ENCODE peak calls at places on chromosomes 12 and 14, in four cellular contexts. One of them, this sample, is unnamed. For H3K9me3, the result is how much of the 10 kb centered on the place peaks cover.

GRCh38 chr12:52655720-52656124 is 3.7 kb upstream of the KRT2 start:
- DNase-seq in uterus: no peak
- DNase-seq in cardiac muscle cell: no peak
- DNase-seq in heart right ventricle: no peak
- DNase-seq in this sample: peak

GRCh38 chr14:33855672-33856071 is 95.2 kb downstream of the EGLN3 start:
- DNase-seq in heart right ventricle: no peak
- DNase-seq in cardiac muscle cell: no peak
- DNase-seq in uterus: no peak
- DNase-seq in this sample: no peak

GRCh38 chr12:51197736-51198567 is 19.9 kb downstream of the POU6F1 start:
- DNase-seq in cardiac muscle cell: no peak
- DNase-seq in heart right ventricle: no peak
- DNase-seq in uterus: no peak
- DNase-seq in this sample: no peak

GRCh38 chr14:60175255-60175902 is 10.2 kb upstream of the DHRS7 start:
- DNase-seq in cardiac muscle cell: no peak
- DNase-seq in heart right ventricle: no peak
- DNase-seq in uterus: no peak
- DNase-seq in this sample: no peak

GRCh38 chr12:90274407-90274806 is 565.8 kb upstream of the ATP2B1 start:
- DNase-seq in heart right ventricle: no peak
- DNase-seq in uterus: no peak
- DNase-seq in cardiac muscle cell: no peak
- DNase-seq in this sample: no peak

GRCh38 chr14:33689680-33690079 is 261.2 kb downstream of the EGLN3 start:
- DNase-seq in cardiac muscle cell: no peak
- DNase-seq in uterus: no peak
- DNase-seq in heart right ventricle: no peak
- DNase-seq in this sample: no peak

GRCh38 chr12:103840399-103840880 is 594 bp downstream of the NT5DC3 start:
- DNase-seq in uterus: peak
- DNase-seq in cardiac muscle cell: peak
- DNase-seq in heart right ventricle: peak
- DNase-seq in this sample: peak

GRCh38 chr12:3215410-3215975 is 138.3 kb downstream of the TSPAN9 start:
- DNase-seq in cardiac muscle cell: no peak
- DNase-seq in heart right ventricle: no peak
- DNase-seq in uterus: no peak
- DNase-seq in this sample: no peak

GRCh38 chr12:132954471-132955048 is 1.5 kb downstream of the ZNF605 start:
- DNase-seq in cardiac muscle cell: no peak
- DNase-seq in uterus: no peak
- DNase-seq in heart right ventricle: no peak
- DNase-seq in this sample: no peak

GRCh38 chr12:61808856-61809255 is 451.3 kb upstream of the USP15 start:
- DNase-seq in heart right ventricle: no peak
- DNase-seq in cardiac muscle cell: no peak
- DNase-seq in uterus: no peak
- DNase-seq in this sample: no peak

GRCh38 chr12:105440037-105440664 is 109.7 kb downstream of the C12orf75 start:
- DNase-seq in heart right ventricle: no peak
- DNase-seq in uterus: no peak
- DNase-seq in cardiac muscle cell: no peak
- DNase-seq in this sample: no peak

GRCh38 chr14:55581011-55581806 is 1.2 kb downstream of the KTN1 start:
- DNase-seq in cardiac muscle cell: peak
- DNase-seq in uterus: peak
- DNase-seq in heart right ventricle: peak
- DNase-seq in this sample: peak

GRCh38 chr14:102500190-102500661 is 9.3 kb downstream of the ANKRD9 start:
- DNase-seq in uterus: peak
- DNase-seq in heart right ventricle: peak
- DNase-seq in cardiac muscle cell: peak
- DNase-seq in this sample: no peak

GRCh38 chr14:100629696-100630095 is 42.5 kb upstream of the BEGAIN start:
- DNase-seq in cardiac muscle cell: no peak
- DNase-seq in heart right ventricle: no peak
- DNase-seq in uterus: no peak
- DNase-seq in this sample: no peak

GRCh38 chr14:34628681-34629135 is 1.2 kb downstream of the SNX6 start:
- DNase-seq in heart right ventricle: no peak
- DNase-seq in cardiac muscle cell: peak
- DNase-seq in uterus: no peak
- DNase-seq in this sample: no peak

GRCh38 chr12:34403706-34404376 is 381.5 kb downstream of the ALG10 start:
- DNase-seq in cardiac muscle cell: no peak
- DNase-seq in uterus: peak
- DNase-seq in heart right ventricle: no peak
- DNase-seq in this sample: peak

GRCh38 chr12:84605988-84606387 is 306.6 kb downstream of the SLC6A15 start:
- DNase-seq in heart right ventricle: no peak
- DNase-seq in uterus: no peak
- DNase-seq in cardiac muscle cell: no peak
- DNase-seq in this sample: no peak

GRCh38 chr12:4472045-4472444 is 26.4 kb upstream of the FGF6 start:
- DNase-seq in uterus: no peak
- DNase-seq in cardiac muscle cell: no peak
- DNase-seq in heart right ventricle: no peak
- DNase-seq in this sample: no peak

GRCh38 chr14:105605501-105606304 is 79.3 kb downstream of the TMEM121 start:
- DNase-seq in heart right ventricle: no peak
- DNase-seq in cardiac muscle cell: no peak
- DNase-seq in uterus: no peak
- DNase-seq in this sample: no peak

GRCh38 chr12:122021822-122022392 is at the start of gene BCL7A:
- DNase-seq in uterus: peak
- DNase-seq in heart right ventricle: peak
- DNase-seq in cardiac muscle cell: peak
- DNase-seq in this sample: peak

GRCh38 chr12:118463677-118464076 is 87.3 kb downstream of the SUDS3 start:
- DNase-seq in heart right ventricle: no peak
- DNase-seq in uterus: no peak
- DNase-seq in cardiac muscle cell: no peak
- DNase-seq in this sample: no peak

GRCh38 chr14:65286443-65286842 is 126.1 kb upstream of the FUT8 start:
- DNase-seq in uterus: no peak
- DNase-seq in heart right ventricle: no peak
- DNase-seq in cardiac muscle cell: peak
- DNase-seq in this sample: peak

GRCh38 chr12:10891937-10892336 is 7.9 kb upstream of the PRH1 start:
- DNase-seq in uterus: no peak
- DNase-seq in heart right ventricle: no peak
- DNase-seq in cardiac muscle cell: no peak
- DNase-seq in this sample: no peak

GRCh38 chr12:123712780-123713319 is 697 bp downstream of the ATP6V0A2 start:
- DNase-seq in cardiac muscle cell: peak
- DNase-seq in heart right ventricle: no peak
- DNase-seq in uterus: no peak
- DNase-seq in this sample: no peak

GRCh38 chr12:63944586-63945228 is 100.2 kb downstream of the SRGAP1 start:
- DNase-seq in heart right ventricle: no peak
- DNase-seq in uterus: no peak
- DNase-seq in cardiac muscle cell: no peak
- DNase-seq in this sample: no peak

DNA sequence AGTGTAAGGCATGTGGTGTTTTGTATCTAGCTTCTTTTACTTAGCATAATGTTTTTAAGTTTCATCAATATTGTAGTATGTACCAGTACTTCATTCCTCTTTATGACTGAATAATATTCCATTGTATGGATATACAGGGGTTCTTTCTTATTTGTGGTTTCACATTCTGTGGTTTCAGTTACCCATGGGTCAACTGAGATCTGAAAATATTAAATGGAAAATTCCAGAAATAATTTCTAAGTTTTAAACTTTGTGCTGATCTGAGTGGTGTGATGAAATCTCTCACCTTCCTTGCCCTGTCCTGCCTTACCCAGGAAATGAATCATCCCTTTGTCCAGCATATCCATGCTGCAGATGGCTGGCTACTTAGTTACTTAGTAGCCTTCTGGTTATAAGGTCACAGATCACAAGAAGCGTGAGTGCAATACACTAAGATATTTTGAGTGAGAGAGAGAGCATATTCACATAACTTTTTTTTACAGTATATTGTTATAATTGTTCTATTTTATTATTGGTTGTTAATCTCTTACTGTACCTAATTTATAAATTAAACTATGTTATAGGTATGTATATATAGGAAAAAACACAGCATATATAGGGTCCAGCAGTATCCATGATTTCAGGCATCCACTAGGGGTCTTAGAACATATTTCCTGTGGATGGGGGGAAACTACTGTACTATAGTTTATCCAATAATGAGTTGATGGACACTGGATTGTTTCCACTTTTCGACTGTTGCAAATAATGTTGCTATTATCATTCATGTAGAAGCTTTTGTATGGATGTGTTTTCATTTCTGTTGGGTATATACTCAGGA is 59.6 kb upstream of the LRTM2 start:
- DNase-seq in cardiac muscle cell: peak
- DNase-seq in heart right ventricle: no peak
- DNase-seq in uterus: no peak
- DNase-seq in this sample: no peak
- TF ChIP-seq CTCF in cardiac muscle cell: no peak
- TF ChIP-seq CTCF in heart right ventricle: no peak
- TF ChIP-seq CTCF in uterus: no peak
- TF ChIP-seq CTCF in this sample: no peak

GRCh38 chr14:70061108-70061507 is 127.6 kb downstream of the SLC8A3 start:
- DNase-seq in uterus: no peak
- DNase-seq in cardiac muscle cell: no peak
- DNase-seq in heart right ventricle: no peak
- DNase-seq in this sample: peak
- H3K9me3 ChIP-seq in uterus: under half
- H3K9me3 ChIP-seq in cardiac muscle cell: under half
- H3K9me3 ChIP-seq in heart right ventricle: under half
- H3K9me3 ChIP-seq in this sample: under half

GRCh38 chr12:130097798-130098255 is 64.4 kb upstream of the FZD10 start:
- DNase-seq in cardiac muscle cell: no peak
- DNase-seq in uterus: no peak
- DNase-seq in heart right ventricle: no peak
- DNase-seq in this sample: no peak

GRCh38 chr12:130101370-130101769 is 60.9 kb upstream of the FZD10 start:
- DNase-seq in heart right ventricle: no peak
- DNase-seq in uterus: no peak
- DNase-seq in cardiac muscle cell: no peak
- DNase-seq in this sample: no peak

GRCh38 chr12:130100634-130101033 is 61.6 kb upstream of the FZD10 start:
- DNase-seq in heart right ventricle: no peak
- DNase-seq in uterus: no peak
- DNase-seq in cardiac muscle cell: no peak
- DNase-seq in this sample: no peak

GRCh38 chr12:130098301-130099005 is 63.8 kb upstream of the FZD10 start:
- DNase-seq in heart right ventricle: no peak
- DNase-seq in cardiac muscle cell: no peak
- DNase-seq in uterus: no peak
- DNase-seq in this sample: no peak

DNA sequence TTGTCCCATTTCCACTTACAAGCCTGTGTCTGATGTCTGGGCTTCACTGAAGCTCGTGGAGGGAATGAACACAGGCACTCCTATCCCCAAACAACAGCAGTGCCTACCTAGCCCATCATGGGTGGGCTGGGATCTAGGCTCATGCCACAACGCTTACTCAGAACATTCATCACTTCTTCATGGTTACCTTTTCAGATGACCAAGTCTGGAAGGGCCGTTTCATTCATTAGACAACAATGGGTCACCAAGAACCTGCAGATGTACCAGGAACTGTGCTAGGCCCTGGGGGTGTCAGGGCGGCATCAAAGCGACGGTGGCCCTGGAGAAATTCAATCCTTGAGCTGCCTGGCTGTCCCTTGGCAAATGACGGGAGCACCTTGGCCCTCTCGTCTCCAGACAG is 64.9 kb upstream of the FZD10 start:
- DNase-seq in heart right ventricle: no peak
- DNase-seq in cardiac muscle cell: no peak
- DNase-seq in uterus: no peak
- DNase-seq in this sample: no peak
- H3K27ac ChIP-seq in heart right ventricle: no peak
- H3K27ac ChIP-seq in cardiac muscle cell: no peak
- H3K27ac ChIP-seq in uterus: no peak
- H3K27ac ChIP-seq in this sample: no peak

GRCh38 chr14:63938198-63939005 is 85.6 kb downstream of the SYNE2 start:
- DNase-seq in uterus: no peak
- DNase-seq in cardiac muscle cell: peak
- DNase-seq in heart right ventricle: no peak
- DNase-seq in this sample: no peak
- TF ChIP-seq CTCF in uterus: no peak
- TF ChIP-seq CTCF in cardiac muscle cell: no peak
- TF ChIP-seq CTCF in heart right ventricle: no peak
- TF ChIP-seq CTCF in this sample: no peak

DNA sequence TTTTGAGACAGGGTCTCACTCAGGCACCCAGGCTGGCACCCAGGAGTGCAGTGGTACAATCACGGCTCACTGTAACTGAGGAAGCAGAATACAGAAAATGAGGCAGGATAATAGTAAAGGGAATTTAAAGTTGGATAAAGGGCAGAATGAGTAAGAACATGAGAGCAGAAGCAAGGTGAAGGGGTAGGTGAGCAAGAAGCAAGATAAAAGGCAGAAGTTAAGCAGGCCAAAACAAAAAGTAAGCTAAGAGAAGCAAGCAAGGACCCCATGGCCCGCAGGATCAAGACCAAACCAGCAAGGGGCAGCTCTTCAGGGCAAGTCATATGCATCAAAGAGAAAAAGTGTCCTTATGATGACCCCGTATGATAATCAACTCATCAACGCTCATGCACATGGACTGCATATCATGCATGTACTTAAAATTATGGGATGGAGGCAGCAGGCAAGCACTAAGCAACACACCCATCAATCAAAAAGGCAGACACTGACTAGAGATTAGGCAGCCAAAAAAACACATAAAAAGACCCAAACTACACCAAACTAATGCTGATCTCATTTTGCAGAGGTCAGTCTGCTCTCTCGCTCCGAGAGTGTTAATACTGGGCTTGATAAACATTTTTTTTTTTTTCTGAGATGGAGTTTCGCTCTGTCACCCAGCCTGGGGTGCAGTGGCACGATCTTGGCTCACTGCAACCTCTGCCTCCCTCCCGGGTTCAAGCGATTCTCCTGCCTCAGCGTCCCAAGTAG is 11.6 kb downstream of the TIMELESS start:
- DNase-seq in uterus: no peak
- DNase-seq in heart right ventricle: no peak
- DNase-seq in cardiac muscle cell: no peak
- DNase-seq in this sample: no peak
- H3K9me3 ChIP-seq in uterus: under half
- H3K9me3 ChIP-seq in heart right ventricle: under half
- H3K9me3 ChIP-seq in cardiac muscle cell: under half
- H3K9me3 ChIP-seq in this sample: under half

GRCh38 chr12:116236148-116236731 is 41.3 kb downstream of the MED13L start:
- DNase-seq in heart right ventricle: no peak
- DNase-seq in cardiac muscle cell: peak
- DNase-seq in uterus: no peak
- DNase-seq in this sample: peak
- H3K27ac ChIP-seq in heart right ventricle: no peak
- H3K27ac ChIP-seq in cardiac muscle cell: peak
- H3K27ac ChIP-seq in uterus: no peak
- H3K27ac ChIP-seq in this sample: no peak

GRCh38 chr12:99619389-99620158 is 28.0 kb upstream of the GARIN6 start:
- DNase-seq in heart right ventricle: no peak
- DNase-seq in cardiac muscle cell: peak
- DNase-seq in uterus: no peak
- DNase-seq in this sample: no peak
- TF ChIP-seq CTCF in heart right ventricle: no peak
- TF ChIP-seq CTCF in cardiac muscle cell: peak
- TF ChIP-seq CTCF in uterus: no peak
- TF ChIP-seq CTCF in this sample: no peak

This sample was measured in body of pancreas.